ENCODE peak calls at places on chromosomes 5 and 9, in five cellular contexts. One of them, this sample, is unnamed.

GRCh38 chr5:10451137-10451824 is 9.6 kb downstream of the ROPN1L start:
- DNase-seq in lung: no peak
- DNase-seq in AG09309: no peak
- DNase-seq in foreskin fibroblast: peak; percentile 22
- DNase-seq in heart right ventricle: no peak
- DNase-seq in this sample: no peak

GRCh38 chr9:78064075-78064474 is 32.5 kb upstream of the GNAQ start:
- DNase-seq in heart right ventricle: no peak
- DNase-seq in foreskin fibroblast: no peak
- DNase-seq in lung: no peak
- DNase-seq in AG09309: no peak
- DNase-seq in this sample: no peak

GRCh38 chr9:7185612-7186011 is 427.8 kb downstream of the KDM4C start:
- DNase-seq in AG09309: peak; percentile 63
- DNase-seq in lung: no peak
- DNase-seq in foreskin fibroblast: peak; percentile 87
- DNase-seq in heart right ventricle: no peak
- DNase-seq in this sample: peak; percentile 58

GRCh38 chr9:135328485-135329417 is 150.8 kb upstream of the PPP1R26 start:
- DNase-seq in lung: no peak
- DNase-seq in AG09309: no peak
- DNase-seq in foreskin fibroblast: no peak
- DNase-seq in heart right ventricle: no peak
- DNase-seq in this sample: no peak

GRCh38 chr9:111924281-111924680 is 27.7 kb downstream of the UGCG start:
- DNase-seq in heart right ventricle: no peak
- DNase-seq in AG09309: no peak
- DNase-seq in foreskin fibroblast: no peak
- DNase-seq in lung: no peak
- DNase-seq in this sample: no peak

GRCh38 chr9:99023831-99024230 is 80.1 kb downstream of the COL15A1 start:
- DNase-seq in AG09309: no peak
- DNase-seq in foreskin fibroblast: peak; percentile 34
- DNase-seq in heart right ventricle: no peak
- DNase-seq in lung: no peak
- DNase-seq in this sample: no peak

GRCh38 chr5:141513021-141513626 is 24.2 kb downstream of the PCDHGC5 start:
- DNase-seq in heart right ventricle: no peak
- DNase-seq in lung: no peak
- DNase-seq in AG09309: no peak
- DNase-seq in foreskin fibroblast: no peak
- DNase-seq in this sample: no peak

GRCh38 chr9:101376117-101376866 is 8.5 kb downstream of the BAAT start:
- DNase-seq in lung: no peak
- DNase-seq in AG09309: peak; percentile 86
- DNase-seq in heart right ventricle: no peak
- DNase-seq in foreskin fibroblast: no peak
- DNase-seq in this sample: no peak

GRCh38 chr5:154157483-154158378 is 32.8 kb upstream of the GALNT10 start:
- DNase-seq in AG09309: no peak
- DNase-seq in heart right ventricle: no peak
- DNase-seq in lung: no peak
- DNase-seq in foreskin fibroblast: no peak
- DNase-seq in this sample: no peak

GRCh38 chr9:35538361-35539234 is 48.7 kb downstream of the RUSC2 start:
- DNase-seq in lung: no peak
- DNase-seq in AG09309: no peak
- DNase-seq in foreskin fibroblast: peak; percentile 93
- DNase-seq in heart right ventricle: peak; percentile 78
- DNase-seq in this sample: no peak

GRCh38 chr5:11385251-11385900 is 518.9 kb downstream of the CTNND2 start:
- DNase-seq in heart right ventricle: no peak
- DNase-seq in lung: no peak
- DNase-seq in AG09309: no peak
- DNase-seq in foreskin fibroblast: no peak
- DNase-seq in this sample: no peak

GRCh38 chr5:157828949-157829639 is 29.9 kb downstream of the CLINT1 start:
- DNase-seq in AG09309: no peak
- DNase-seq in foreskin fibroblast: peak; percentile 21
- DNase-seq in lung: no peak
- DNase-seq in heart right ventricle: no peak
- DNase-seq in this sample: no peak

GRCh38 chr5:170221319-170221718 is 11.5 kb upstream of the C5orf58 start:
- DNase-seq in AG09309: no peak
- DNase-seq in heart right ventricle: no peak
- DNase-seq in lung: no peak
- DNase-seq in foreskin fibroblast: no peak
- DNase-seq in this sample: no peak

GRCh38 chr9:21995652-21996275 is 1.2 kb downstream of the CDKN2B-AS1 start:
- DNase-seq in foreskin fibroblast: peak; percentile 84
- DNase-seq in lung: peak; percentile 36
- DNase-seq in AG09309: no peak
- DNase-seq in heart right ventricle: peak; percentile 26
- DNase-seq in this sample: no peak
- TF ChIP-seq CTCF in foreskin fibroblast: peak; percentile 29
- TF ChIP-seq CTCF in lung: peak; percentile 7
- TF ChIP-seq CTCF in AG09309: peak; percentile 21
- TF ChIP-seq CTCF in heart right ventricle: no peak
- TF ChIP-seq CTCF in this sample: peak; percentile 37

DNA sequence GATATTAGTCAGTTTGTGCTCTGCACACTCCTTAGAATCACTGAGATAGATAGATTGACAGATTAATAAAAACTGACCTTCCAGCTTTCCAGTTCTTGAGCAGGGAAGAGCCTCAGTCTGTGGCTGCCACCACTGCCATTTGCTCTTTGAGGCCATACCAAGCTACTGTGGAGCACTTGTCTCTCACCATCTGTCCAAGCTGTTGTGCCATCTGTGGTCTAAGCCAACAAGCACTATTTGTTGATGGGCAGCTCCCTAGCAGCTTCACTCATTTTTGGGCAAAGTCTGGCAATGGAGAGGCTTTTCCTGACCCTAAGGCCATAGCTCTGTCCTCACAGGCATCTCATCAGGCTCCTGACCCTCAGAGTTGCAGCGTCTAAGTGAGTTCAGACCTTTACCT is 30.4 kb downstream of the HTR1A start:
- DNase-seq in AG09309: no peak
- DNase-seq in foreskin fibroblast: no peak
- DNase-seq in lung: no peak
- DNase-seq in heart right ventricle: no peak
- DNase-seq in this sample: no peak
- H3K4me3 ChIP-seq in AG09309: no peak overlapping the region
- H3K4me3 ChIP-seq in foreskin fibroblast: no peak overlapping the region
- H3K4me3 ChIP-seq in lung: no peak overlapping the region
- H3K4me3 ChIP-seq in heart right ventricle: no peak overlapping the region
- H3K4me3 ChIP-seq in this sample: no peak overlapping the region

GRCh38 chr5:133947431-133947841 is 21.0 kb downstream of the C5orf15 start:
- DNase-seq in lung: no peak
- DNase-seq in AG09309: no peak
- DNase-seq in foreskin fibroblast: peak; percentile 23
- DNase-seq in heart right ventricle: no peak
- DNase-seq in this sample: no peak

GRCh38 chr5:133945561-133945960 is 22.9 kb downstream of the C5orf15 start:
- DNase-seq in heart right ventricle: no peak
- DNase-seq in foreskin fibroblast: no peak
- DNase-seq in lung: no peak
- DNase-seq in AG09309: no peak
- DNase-seq in this sample: no peak

GRCh38 chr5:133942589-133943474 is 25.6 kb downstream of the C5orf15 start:
- DNase-seq in heart right ventricle: no peak
- DNase-seq in AG09309: no peak
- DNase-seq in lung: no peak
- DNase-seq in foreskin fibroblast: no peak
- DNase-seq in this sample: no peak

GRCh38 chr5:133943475-133943817 is 25.0 kb downstream of the C5orf15 start:
- DNase-seq in heart right ventricle: no peak
- DNase-seq in foreskin fibroblast: no peak
- DNase-seq in lung: no peak
- DNase-seq in AG09309: no peak
- DNase-seq in this sample: no peak

DNA sequence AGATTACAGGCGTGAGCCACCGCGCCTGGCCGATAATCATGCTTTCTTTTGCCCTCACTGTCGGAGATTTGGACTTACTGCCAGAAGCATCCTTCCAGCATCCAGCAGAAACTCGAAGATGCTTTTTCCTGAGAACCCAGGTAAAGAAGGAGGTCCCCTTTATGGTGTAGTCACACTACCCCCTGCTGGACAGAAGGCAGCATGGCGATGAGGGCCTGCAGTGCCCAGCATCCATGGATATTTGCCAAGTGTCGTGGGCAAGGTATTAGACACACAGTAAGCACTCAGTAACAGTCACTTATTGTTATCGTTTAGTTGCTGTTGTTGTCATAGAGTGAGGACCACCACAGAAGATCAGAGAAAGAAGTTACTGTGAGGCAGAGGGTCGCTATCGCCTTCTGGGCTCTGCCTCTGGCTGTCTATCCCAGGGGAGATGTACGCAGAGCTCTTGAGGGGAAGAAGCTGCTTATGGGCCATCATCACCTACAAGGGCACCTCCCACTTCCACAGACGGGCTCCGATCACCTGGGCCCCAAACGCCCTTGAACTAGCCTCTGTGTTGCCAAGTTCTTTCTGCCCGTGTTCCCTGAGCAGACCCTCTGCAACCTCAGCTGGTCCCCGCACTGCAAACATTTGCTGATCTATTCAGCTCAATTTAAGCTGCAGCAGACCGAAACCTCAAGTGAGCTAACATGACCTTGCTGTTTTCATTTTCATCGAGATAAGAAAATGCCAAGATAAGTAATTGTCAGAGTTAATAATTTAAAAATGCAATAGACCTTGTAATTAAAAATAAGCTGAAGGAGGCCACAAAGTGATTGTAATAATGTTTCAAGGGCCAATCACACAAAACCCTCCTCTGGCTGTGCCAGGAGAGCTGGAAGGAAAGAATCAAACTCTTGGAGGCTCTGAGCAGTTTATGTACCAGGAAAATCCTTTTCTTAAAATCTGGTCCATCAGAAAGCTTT is 23.9 kb downstream of the C5orf15 start:
- DNase-seq in foreskin fibroblast: peak; percentile 71
- DNase-seq in lung: peak; percentile 43
- DNase-seq in AG09309: no peak
- DNase-seq in heart right ventricle: peak; percentile 34
- DNase-seq in this sample: no peak
- TF ChIP-seq CTCF in foreskin fibroblast: peak; percentile 62
- TF ChIP-seq CTCF in lung: peak; percentile 31
- TF ChIP-seq CTCF in AG09309: peak; percentile 69
- TF ChIP-seq CTCF in heart right ventricle: peak; percentile 56
- TF ChIP-seq CTCF in this sample: peak; percentile 70

GRCh38 chr9:19151425-19152159 is 24.3 kb upstream of the PLIN2 start:
- DNase-seq in foreskin fibroblast: no peak
- DNase-seq in AG09309: no peak
- DNase-seq in lung: no peak
- DNase-seq in heart right ventricle: no peak
- DNase-seq in this sample: no peak

GRCh38 chr9:19156026-19156474 is 28.8 kb upstream of the PLIN2 start:
- DNase-seq in foreskin fibroblast: no peak
- DNase-seq in AG09309: no peak
- DNase-seq in heart right ventricle: no peak
- DNase-seq in lung: no peak
- DNase-seq in this sample: no peak

GRCh38 chr9:19156805-19157204 is 29.5 kb upstream of the PLIN2 start:
- DNase-seq in heart right ventricle: no peak
- DNase-seq in foreskin fibroblast: peak; percentile 53
- DNase-seq in lung: no peak
- DNase-seq in AG09309: no peak
- DNase-seq in this sample: no peak

GRCh38 chr9:19155106-19155999 is 28.1 kb upstream of the PLIN2 start:
- DNase-seq in lung: no peak
- DNase-seq in heart right ventricle: no peak
- DNase-seq in AG09309: no peak
- DNase-seq in foreskin fibroblast: no peak
- DNase-seq in this sample: no peak

DNA sequence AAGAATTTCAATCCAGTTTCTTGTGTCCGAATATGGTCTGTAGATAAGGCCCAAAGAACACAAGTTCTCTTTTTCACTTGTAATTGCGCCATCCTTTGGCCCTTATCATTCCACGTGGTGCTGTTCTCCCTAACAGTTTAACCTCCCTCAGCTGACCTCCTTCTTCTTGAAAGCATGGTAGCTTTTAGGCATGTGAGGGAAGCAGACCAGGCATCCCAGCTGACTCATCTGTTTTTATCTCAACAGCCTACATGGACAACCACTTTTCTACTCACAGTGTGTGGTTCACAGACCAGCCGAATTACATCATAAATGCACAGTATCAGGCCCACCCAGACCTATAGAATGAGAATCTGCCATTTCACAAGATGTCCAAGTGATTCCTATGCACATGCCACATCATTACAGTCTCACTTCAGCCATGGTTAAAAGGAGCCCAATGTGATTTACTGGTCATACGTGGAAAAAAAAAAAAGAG is 26.9 kb upstream of the PLIN2 start:
- DNase-seq in foreskin fibroblast: peak; percentile 91
- DNase-seq in heart right ventricle: peak; percentile 31
- DNase-seq in AG09309: peak; percentile 74
- DNase-seq in lung: peak; percentile 62
- DNase-seq in this sample: peak; percentile 71
- H3K4me3 ChIP-seq in foreskin fibroblast: no peak overlapping the region
- H3K4me3 ChIP-seq in heart right ventricle: no peak overlapping the region
- H3K4me3 ChIP-seq in AG09309: no peak overlapping the region
- H3K4me3 ChIP-seq in lung: no peak overlapping the region
- H3K4me3 ChIP-seq in this sample: no peak overlapping the region

GRCh38 chr5:14257995-14258403 is 114.9 kb downstream of the TRIO start:
- DNase-seq in lung: no peak
- DNase-seq in heart right ventricle: no peak
- DNase-seq in foreskin fibroblast: no peak
- DNase-seq in AG09309: no peak
- DNase-seq in this sample: no peak

GRCh38 chr5:14256756-14257393 is 113.7 kb downstream of the TRIO start:
- DNase-seq in foreskin fibroblast: no peak
- DNase-seq in AG09309: no peak
- DNase-seq in lung: no peak
- DNase-seq in heart right ventricle: no peak
- DNase-seq in this sample: no peak

GRCh38 chr5:14260637-14261036 is 117.5 kb downstream of the TRIO start:
- DNase-seq in lung: no peak
- DNase-seq in AG09309: no peak
- DNase-seq in foreskin fibroblast: no peak
- DNase-seq in heart right ventricle: no peak
- DNase-seq in this sample: no peak

GRCh38 chr5:14261237-14261636 is 118.1 kb downstream of the TRIO start:
- DNase-seq in foreskin fibroblast: no peak
- DNase-seq in AG09309: no peak
- DNase-seq in heart right ventricle: no peak
- DNase-seq in lung: no peak
- DNase-seq in this sample: no peak

DNA sequence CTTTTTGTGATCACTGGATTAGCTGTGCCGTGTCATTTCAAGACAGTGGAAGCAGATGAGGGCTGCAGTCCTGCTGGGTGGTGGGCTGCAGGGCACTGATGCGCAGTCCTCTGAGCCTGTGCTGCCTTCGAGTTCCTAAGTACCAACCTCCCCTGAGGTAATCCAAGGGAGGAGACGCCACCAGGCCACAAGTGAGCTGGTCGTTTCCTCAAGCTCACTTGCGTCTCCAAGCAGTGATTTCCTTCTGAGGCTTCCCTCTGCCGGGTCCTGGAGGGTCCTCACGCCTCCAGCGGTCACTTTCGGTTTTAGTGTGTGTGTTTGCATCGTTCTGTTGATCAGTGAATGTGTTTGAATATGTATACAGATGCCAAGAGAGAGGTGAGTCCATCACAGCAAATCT is 115.7 kb downstream of the TRIO start:
- DNase-seq in AG09309: no peak
- DNase-seq in lung: no peak
- DNase-seq in heart right ventricle: peak; percentile 46
- DNase-seq in foreskin fibroblast: no peak
- DNase-seq in this sample: no peak
- TF ChIP-seq CTCF in AG09309: no peak
- TF ChIP-seq CTCF in lung: no peak
- TF ChIP-seq CTCF in heart right ventricle: peak; percentile 26
- TF ChIP-seq CTCF in foreskin fibroblast: no peak
- TF ChIP-seq CTCF in this sample: no peak